ENCODE peak calls at places on chromosomes 16 and 17, in nine cellular contexts. X is GM04504; S is HCT116; V is NCI-H187; E is naive thymus-derived CD8-positive, alpha-beta T cell; H is GM23338; M is cardiac fibroblast; G is nephron progenitor cell; R is T-helper 1 cell. Y is an unnamed sample.

GRCh38 chr16:84648595-84649510 is 542 bp downstream of the KLHL36 start:
- DNase-seq in X (no peak), S (no peak), V (no peak), E (peak; percentile 36), H (peak; percentile 62), M (peak; percentile 16), G (peak; percentile 68), R (peak; percentile 23), Y (no peak)

GRCh38 chr17:68456529-68457167 is 648 bp downstream of the WIPI1 start:
- DNase-seq in X (peak; percentile 85), S (peak; percentile 72), V (no peak), E (no peak), H (peak; percentile 93), M (peak; percentile 96), G (peak; percentile 64), R (no peak), Y (peak; percentile 87)

GRCh38 chr17:55726440-55726839 is 3.8 kb upstream of the TMEM100 start:
- DNase-seq in X (peak; percentile 88), S (no peak), V (no peak), E (no peak), H (no peak), M (peak; percentile 94), G (no peak), R (no peak), Y (peak; percentile 41)

GRCh38 chr17:50631195-50631907 is 3.3 kb upstream of the ABCC3 start:
- DNase-seq in X (no peak), S (no peak), V (no peak), E (no peak), H (no peak), M (no peak), G (no peak), R (no peak), Y (no peak)

GRCh38 chr17:19331134-19331533 is 31.4 kb downstream of the B9D1 start:
- DNase-seq in X (peak; percentile 71), S (no peak), V (no peak), E (no peak), H (no peak), M (peak; percentile 71), G (no peak), R (no peak), Y (no peak)

GRCh38 chr17:80931421-80932265 is 60.0 kb upstream of the CHMP6 start:
- DNase-seq in X (peak; percentile 70), S (peak; percentile 12), V (peak; percentile 4), E (no peak), H (peak; percentile 86), M (peak; percentile 30), G (no peak), R (no peak), Y (no peak)

GRCh38 chr16:57815987-57816745 is 13.9 kb upstream of the KIFC3 start:
- DNase-seq in X (peak; percentile 86), S (peak; percentile 73), V (no peak), E (peak; percentile 22), H (peak; percentile 79), M (peak; percentile 92), G (no peak), R (no peak), Y (peak; percentile 48)

GRCh38 chr16:87806608-87807546 is 41.1 kb upstream of the KLHDC4 start:
- DNase-seq in X (peak; percentile 83), S (peak; percentile 77), V (peak; percentile 44), E (peak; percentile 37), H (no peak), M (peak; percentile 84), G (no peak), R (no peak), Y (peak; percentile 66)

GRCh38 chr16:68744744-68745280 is 7.7 kb downstream of the CDH1 start:
- DNase-seq in X (no peak), S (peak; percentile 88), V (no peak), E (no peak), H (peak; percentile 94), M (no peak), G (no peak), R (no peak), Y (no peak)